ENCODE peak calls at places on chromosomes 11 and 22, in four cellular contexts. D, R, Z and L are unnamed samples.

GRCh38 chr11:82989628-82990404 is 81.9 kb downstream of the RAB30 start:
- DNase-seq in D (no peak), R (no peak), Z (no peak), L (no peak)

GRCh38 chr11:79418241-79418640 is 22.6 kb downstream of the TENM4 start:
- DNase-seq in D (no peak), R (no peak), Z (no peak), L (no peak)

GRCh38 chr22:38866399-38867123 is 5.5 kb downstream of the CBX6 start:
- DNase-seq in D (no peak), R (no peak), Z (peak; percentile 49), L (no peak)

GRCh38 chr11:90737328-90738050 is 514.6 kb upstream of the CHORDC1 start:
- DNase-seq in D (no peak), R (no peak), Z (no peak), L (no peak)

GRCh38 chr22:49303781-49304461 is 523.8 kb downstream of the BRD1 start:
- DNase-seq in D (no peak), R (no peak), Z (no peak), L (no peak)

GRCh38 chr22:23121026-23121823 is 20.6 kb downstream of the RSPH14 start:
- DNase-seq in D (no peak), R (peak; percentile 47), Z (peak; percentile 30), L (no peak)

GRCh38 chr11:20474176-20474950 is 86.8 kb downstream of the PRMT3 start:
- DNase-seq in D (no peak), R (no peak), Z (peak; percentile 51), L (no peak)

GRCh38 chr11:64000026-64000739 is 13.9 kb downstream of the OTUB1 start:
- DNase-seq in D (no peak), R (peak; percentile 89), Z (peak; percentile 84), L (peak; percentile 71)

GRCh38 chr11:95346207-95346718 is 115.3 kb upstream of the SESN3 start:
- DNase-seq in D (no peak), R (peak; percentile 14), Z (no peak), L (no peak)

GRCh38 chr11:15909937-15910598 is 446.3 kb downstream of the SOX6 start:
- DNase-seq in D (no peak), R (no peak), Z (no peak), L (no peak)

GRCh38 chr11:16194566-16194965 is 161.8 kb downstream of the SOX6 start:
- DNase-seq in D (no peak), R (peak; percentile 11), Z (no peak), L (no peak)

GRCh38 chr22:24580276-24580675 is 12.6 kb downstream of the LRRC75B start:
- DNase-seq in D (no peak), R (peak; percentile 91), Z (no peak), L (no peak)

GRCh38 chr11:82225930-82226329 is 507.7 kb downstream of the FAM181B start:
- DNase-seq in D (no peak), R (no peak), Z (peak; percentile 47), L (no peak)

GRCh38 chr11:9815486-9816136 is 151.7 kb downstream of the SWAP70 start:
- DNase-seq in D (no peak), R (peak; percentile 93), Z (peak; percentile 44), L (no peak)

GRCh38 chr22:33401291-33401690 is 343.1 kb upstream of the SYN3 start:
- DNase-seq in D (no peak), R (peak; percentile 71), Z (no peak), L (no peak)

GRCh38 chr11:130211144-130211543 is 51.6 kb downstream of the ST14 start:
- DNase-seq in D (no peak), R (no peak), Z (no peak), L (no peak)

GRCh38 chr22:43639228-43639948 is 172.7 kb downstream of the EFCAB6 start:
- DNase-seq in D (no peak), R (no peak), Z (no peak), L (no peak)

GRCh38 chr11:132310390-132311375 is 940.3 kb downstream of the NTM start:
- DNase-seq in D (no peak), R (peak; percentile 6), Z (no peak), L (no peak)

GRCh38 chr22:37492428-37493344 is 6.5 kb upstream of the MFNG start:
- DNase-seq in D (peak; percentile 37), R (peak; percentile 79), Z (peak; percentile 85), L (peak; percentile 84)

GRCh38 chr11:106369224-106369623 is 291.8 kb downstream of the AASDHPPT start:
- DNase-seq in D (no peak), R (peak; percentile 25), Z (no peak), L (no peak)

GRCh38 chr11:22666700-22667439 is 459 bp downstream of the GAS2 start:
- DNase-seq in D (no peak), R (peak; percentile 20), Z (peak; percentile 69), L (no peak)

GRCh38 chr11:122754553-122755322 is 83.6 kb upstream of the CRTAM start:
- DNase-seq in D (peak; percentile 57), R (peak; percentile 47), Z (peak; percentile 77), L (peak; percentile 82)

GRCh38 chr11:14315130-14315529 is 43.9 kb downstream of the RRAS2 start:
- DNase-seq in D (no peak), R (no peak), Z (no peak), L (no peak)

GRCh38 chr22:41752011-41752975 is 48.2 kb upstream of the CCDC134 start:
- DNase-seq in D (no peak), R (peak; percentile 18), Z (no peak), L (peak; percentile 40)

GRCh38 chr11:128567130-128567529 is 20.2 kb downstream of the ETS1 start:
- DNase-seq in D (no peak), R (no peak), Z (no peak), L (no peak)
- H3K27ac ChIP-seq in D (no peak overlapping the region), R (no peak overlapping the region), Z (no peak overlapping the region), L (no peak overlapping the region)

DNA sequence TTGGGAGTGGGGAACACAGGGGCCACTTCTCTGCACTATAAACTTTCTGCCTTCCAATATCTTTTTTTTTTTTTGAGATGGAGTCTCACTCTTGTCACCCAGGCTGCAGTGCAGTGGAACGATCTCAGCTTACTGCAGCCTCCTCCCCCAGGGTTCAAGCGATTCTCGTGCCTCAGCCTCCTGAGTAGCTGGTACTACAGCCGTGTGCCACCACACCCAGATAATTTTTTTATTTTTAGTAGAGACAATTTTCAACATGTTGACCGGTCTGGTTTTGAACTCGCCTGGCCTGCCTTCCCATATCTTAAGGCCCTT is 1.7 kb downstream of the SLC3A2 start:
- DNase-seq in D (no peak), R (peak; percentile 35), Z (no peak), L (no peak)
- H3K4me1 ChIP-seq in D (peaks cover 65% of the 10 kb centered on the region), R (peaks cover 51% of the 10 kb centered on the region), Z (peaks cover 10% of the 10 kb centered on the region), L (peaks cover 28% of the 10 kb centered on the region)

GRCh38 chr11:65448418-65449196 is 26.0 kb downstream of the NEAT1 start:
- DNase-seq in D (no peak), R (peak; percentile 77), Z (peak; percentile 82), L (no peak)
- H3K4me2 ChIP-seq in D (no peak overlapping the region), R (no peak overlapping the region), Z (no peak overlapping the region), L (no peak overlapping the region)

GRCh38 chr22:31091106-31091975 is 10.2 kb downstream of the SMTN start:
- DNase-seq in D (no peak), R (no peak), Z (no peak), L (no peak)
- H3K27ac ChIP-seq in D (no peak overlapping the region), R (no peak overlapping the region), Z (no peak overlapping the region), L (no peak overlapping the region)